ENCODE peak calls at places on chromosomes 11 and 22, in five cellular contexts. T is activated CD8-positive, alpha-beta memory T cell treated with anti-CD3 and anti-CD28 coated beads, Interleukin-2, amount 50 U/mL, for 48 hours; J is T-cell; S is hepatocyte; X is stimulated activated CD8-positive, alpha-beta memory T cell treated with anti-CD3 and anti-CD28 coated beads, Interleukin-2, amount 100 ng/mL, for 1 hour. C is an unnamed sample.

GRCh38 chr22:23904855-23905254 is 10.7 kb downstream of the MIF start:
- DNase-seq in T (no peak), S (no peak), J (no peak), X (no peak), C (no peak)

GRCh38 chr11:105367129-105367528 is 227.6 kb upstream of the CARD18 start:
- DNase-seq in J (no peak), S (no peak), X (no peak), T (no peak), C (no peak)

GRCh38 chr11:20611892-20612291 is 12.5 kb downstream of the SLC6A5 start:
- DNase-seq in S (no peak), T (no peak), J (no peak), X (no peak), C (no peak)

GRCh38 chr11:124897681-124898680 is at the start of gene ROBO4:
- DNase-seq in S (no peak), T (no peak), J (no peak), X (no peak), C (no peak)

GRCh38 chr22:22834204-22834603 is 53.4 kb upstream of the IGLL5 start:
- DNase-seq in X (no peak), J (no peak), S (no peak), T (no peak), C (no peak)

GRCh38 chr11:72685560-72686480 is 11.6 kb upstream of the PDE2A start:
- DNase-seq in J (no peak), T (peak; percentile 81), X (no peak), S (peak; percentile 47), C (no peak)

GRCh38 chr11:120130176-120130980 is 7.5 kb downstream of the TRIM29 start:
- DNase-seq in X (no peak), J (no peak), S (no peak), T (no peak), C (no peak)

GRCh38 chr11:77596626-77597025 is 6.9 kb downstream of the AQP11 start:
- DNase-seq in T (no peak), X (no peak), J (no peak), S (no peak), C (no peak)

GRCh38 chr11:17531071-17531817 is 13.0 kb downstream of the USH1C start:
- DNase-seq in X (no peak), S (no peak), T (no peak), J (no peak), C (no peak)

GRCh38 chr11:75482931-75483469 is 42.7 kb downstream of the GDPD5 start:
- DNase-seq in S (no peak), X (no peak), J (no peak), T (no peak), C (no peak)

GRCh38 chr11:128029219-128029722 is 558.1 kb downstream of the ETS1 start:
- DNase-seq in J (no peak), X (no peak), S (no peak), T (no peak), C (no peak)

GRCh38 chr11:126411971-126412381 is 56.5 kb downstream of the ST3GAL4 start:
- DNase-seq in J (no peak), S (no peak), T (no peak), X (no peak), C (no peak)

GRCh38 chr11:8682219-8683114 is at the start of the genes RPL27A and TRIM66:
- DNase-seq in T (peak; percentile 99), J (peak; percentile 99), S (peak; percentile 98), X (peak; percentile 98), C (peak; percentile 91)

GRCh38 chr11:45141631-45142030 is 4.8 kb upstream of the PRDM11 start:
- DNase-seq in T (peak; percentile 47), J (no peak), S (no peak), X (no peak), C (peak; percentile 3)

GRCh38 chr11:2860636-2861035 is 24.9 kb downstream of the CDKN1C start:
- DNase-seq in S (peak; percentile 86), T (no peak), J (no peak), X (no peak), C (peak; percentile 67)

GRCh38 chr11:14668733-14669301 is 25.2 kb downstream of the PDE3B start:
- DNase-seq in J (no peak), S (no peak), T (no peak), X (no peak), C (no peak)

GRCh38 chr22:25747245-25747944 is 5.4 kb downstream of the MYO18B start:
- DNase-seq in X (no peak), S (peak; percentile 64), J (no peak), T (no peak), C (no peak)

GRCh38 chr11:114257621-114258558 is 38.3 kb upstream of the NNMT start:
- DNase-seq in X (no peak), T (no peak), S (peak; percentile 82), J (no peak), C (peak; percentile 9)

GRCh38 chr22:48745842-48746788 is 1081.6 kb downstream of the BRD1 start:
- DNase-seq in X (no peak), J (no peak), T (peak; percentile 33), S (no peak), C (no peak)

GRCh38 chr22:23773247-23774113 is 831 bp downstream of the MMP11 start:
- DNase-seq in S (peak; percentile 20), T (no peak), X (no peak), J (no peak), C (no peak)

GRCh38 chr11:48020092-48020755 is 39.9 kb downstream of the PTPRJ start:
- DNase-seq in S (no peak), J (peak; percentile 49), T (no peak), X (no peak), C (peak; percentile 43)

GRCh38 chr11:47979378-47980092 is 824 bp upstream of the PTPRJ start:
- DNase-seq in J (no peak), S (no peak), X (no peak), T (no peak), C (no peak)

GRCh38 chr11:115745041-115745440 is 240.8 kb upstream of the CADM1 start:
- DNase-seq in J (no peak), X (no peak), T (no peak), S (no peak), C (no peak)

GRCh38 chr11:27241316-27242122 is 121.5 kb downstream of the CCDC34 start:
- DNase-seq in S (no peak), X (no peak), J (no peak), T (no peak), C (no peak)